ENCODE peak calls at places on chromosomes 4 and X, in eight cellular contexts. One of them, this sample, is unnamed.
A peak's percentile ranks its signal among the peaks of the same experiment; 100 is the strongest.

GRCh38 chrX:69568828-69569227 is 47.1 kb upstream of the EDA start:
- DNase-seq in fibroblast of the aortic adventitia: no peak
- DNase-seq in PC-3: no peak
- DNase-seq in GM23248: no peak
- DNase-seq in dorsolateral prefrontal cortex: no peak
- DNase-seq in Caco-2: no peak
- DNase-seq in K562: no peak
- DNase-seq in upper lobe of right lung: no peak
- DNase-seq in this sample: no peak

GRCh38 chr4:8729408-8730149 is 137.0 kb downstream of the CPZ start:
- DNase-seq in GM23248: no peak
- DNase-seq in Caco-2: no peak
- DNase-seq in dorsolateral prefrontal cortex: peak; percentile 16
- DNase-seq in fibroblast of the aortic adventitia: no peak
- DNase-seq in upper lobe of right lung: peak; percentile 49
- DNase-seq in K562: no peak
- DNase-seq in PC-3: no peak
- DNase-seq in this sample: peak; percentile 57

GRCh38 chr4:90958256-90958895 is 831.2 kb downstream of the CCSER1 start:
- DNase-seq in upper lobe of right lung: no peak
- DNase-seq in fibroblast of the aortic adventitia: no peak
- DNase-seq in PC-3: peak; percentile 86
- DNase-seq in K562: no peak
- DNase-seq in Caco-2: no peak
- DNase-seq in GM23248: no peak
- DNase-seq in dorsolateral prefrontal cortex: no peak
- DNase-seq in this sample: no peak

GRCh38 chrX:67692246-67692645 is 148.4 kb downstream of the AR start:
- DNase-seq in K562: no peak
- DNase-seq in GM23248: peak; percentile 56
- DNase-seq in fibroblast of the aortic adventitia: peak; percentile 76
- DNase-seq in upper lobe of right lung: no peak
- DNase-seq in Caco-2: no peak
- DNase-seq in PC-3: no peak
- DNase-seq in dorsolateral prefrontal cortex: no peak
- DNase-seq in this sample: no peak

GRCh38 chr4:81135501-81135900 is 79.5 kb downstream of the PRKG2 start:
- DNase-seq in Caco-2: no peak
- DNase-seq in PC-3: peak; percentile 43
- DNase-seq in upper lobe of right lung: no peak
- DNase-seq in K562: no peak
- DNase-seq in fibroblast of the aortic adventitia: peak; percentile 53
- DNase-seq in dorsolateral prefrontal cortex: no peak
- DNase-seq in GM23248: peak; percentile 66
- DNase-seq in this sample: no peak

GRCh38 chrX:110108381-110108796 is 105.5 kb downstream of the TMEM164 start:
- DNase-seq in K562: no peak
- DNase-seq in PC-3: no peak
- DNase-seq in dorsolateral prefrontal cortex: no peak
- DNase-seq in Caco-2: no peak
- DNase-seq in fibroblast of the aortic adventitia: peak; percentile 29
- DNase-seq in upper lobe of right lung: no peak
- DNase-seq in GM23248: no peak
- DNase-seq in this sample: no peak

GRCh38 chr4:13852411-13852810 is 224.9 kb upstream of the BOD1L1 start:
- DNase-seq in GM23248: no peak
- DNase-seq in K562: no peak
- DNase-seq in Caco-2: no peak
- DNase-seq in upper lobe of right lung: no peak
- DNase-seq in PC-3: no peak
- DNase-seq in fibroblast of the aortic adventitia: no peak
- DNase-seq in dorsolateral prefrontal cortex: no peak
- DNase-seq in this sample: no peak

GRCh38 chr4:52014903-52015302 is 5.3 kb downstream of the LRRC66 start:
- DNase-seq in dorsolateral prefrontal cortex: no peak
- DNase-seq in K562: no peak
- DNase-seq in fibroblast of the aortic adventitia: no peak
- DNase-seq in GM23248: no peak
- DNase-seq in Caco-2: no peak
- DNase-seq in upper lobe of right lung: no peak
- DNase-seq in PC-3: no peak
- DNase-seq in this sample: no peak

GRCh38 chr4:67006791-67007190 is 538.5 kb downstream of the CENPC start:
- DNase-seq in K562: no peak
- DNase-seq in dorsolateral prefrontal cortex: no peak
- DNase-seq in upper lobe of right lung: no peak
- DNase-seq in fibroblast of the aortic adventitia: no peak
- DNase-seq in Caco-2: no peak
- DNase-seq in PC-3: no peak
- DNase-seq in GM23248: no peak
- DNase-seq in this sample: no peak

GRCh38 chr4:2194556-2194955 is 47.4 kb downstream of the HAUS3 start:
- DNase-seq in Caco-2: no peak
- DNase-seq in PC-3: no peak
- DNase-seq in dorsolateral prefrontal cortex: no peak
- DNase-seq in GM23248: no peak
- DNase-seq in K562: no peak
- DNase-seq in upper lobe of right lung: no peak
- DNase-seq in fibroblast of the aortic adventitia: no peak
- DNase-seq in this sample: no peak

GRCh38 chr4:68463796-68464195 is 16.5 kb downstream of the TMPRSS11E start:
- DNase-seq in upper lobe of right lung: no peak
- DNase-seq in GM23248: peak; percentile 13
- DNase-seq in K562: no peak
- DNase-seq in PC-3: peak; percentile 98
- DNase-seq in dorsolateral prefrontal cortex: no peak
- DNase-seq in Caco-2: no peak
- DNase-seq in fibroblast of the aortic adventitia: peak; percentile 5
- DNase-seq in this sample: no peak

GRCh38 chr4:105657117-105657765 is 51.2 kb downstream of the INTS12 start:
- DNase-seq in Caco-2: no peak
- DNase-seq in fibroblast of the aortic adventitia: peak; percentile 4
- DNase-seq in PC-3: peak; percentile 54
- DNase-seq in dorsolateral prefrontal cortex: no peak
- DNase-seq in K562: no peak
- DNase-seq in GM23248: no peak
- DNase-seq in upper lobe of right lung: no peak
- DNase-seq in this sample: no peak

GRCh38 chrX:150763303-150763797 is 70.2 kb downstream of the MTMR1 start:
- DNase-seq in GM23248: no peak
- DNase-seq in PC-3: no peak
- DNase-seq in Caco-2: no peak
- DNase-seq in fibroblast of the aortic adventitia: no peak
- DNase-seq in dorsolateral prefrontal cortex: no peak
- DNase-seq in K562: no peak
- DNase-seq in upper lobe of right lung: no peak
- DNase-seq in this sample: no peak

GRCh38 chrX:107483976-107484726 is 34.7 kb downstream of the FRMPD3 start:
- DNase-seq in K562: peak; percentile 42
- DNase-seq in upper lobe of right lung: no peak
- DNase-seq in dorsolateral prefrontal cortex: no peak
- DNase-seq in fibroblast of the aortic adventitia: peak; percentile 39
- DNase-seq in Caco-2: no peak
- DNase-seq in PC-3: no peak
- DNase-seq in GM23248: no peak
- DNase-seq in this sample: no peak

GRCh38 chr4:181562399-181562798 is 680.8 kb upstream of the TENM3 start:
- DNase-seq in GM23248: no peak
- DNase-seq in fibroblast of the aortic adventitia: no peak
- DNase-seq in Caco-2: no peak
- DNase-seq in PC-3: no peak
- DNase-seq in K562: no peak
- DNase-seq in dorsolateral prefrontal cortex: no peak
- DNase-seq in upper lobe of right lung: no peak
- DNase-seq in this sample: no peak

GRCh38 chr4:53932784-53933183 is 131.6 kb downstream of the CHIC2 start:
- DNase-seq in dorsolateral prefrontal cortex: no peak
- DNase-seq in K562: no peak
- DNase-seq in Caco-2: no peak
- DNase-seq in upper lobe of right lung: no peak
- DNase-seq in fibroblast of the aortic adventitia: peak; percentile 100
- DNase-seq in PC-3: peak; percentile 56
- DNase-seq in GM23248: peak; percentile 72
- DNase-seq in this sample: no peak

GRCh38 chr4:104093247-104093646 is 373.5 kb upstream of the TACR3 start:
- DNase-seq in dorsolateral prefrontal cortex: no peak
- DNase-seq in Caco-2: no peak
- DNase-seq in upper lobe of right lung: no peak
- DNase-seq in PC-3: no peak
- DNase-seq in GM23248: no peak
- DNase-seq in fibroblast of the aortic adventitia: no peak
- DNase-seq in K562: no peak
- DNase-seq in this sample: no peak

GRCh38 chrX:74132265-74132664 is 171.7 kb upstream of the ZCCHC13 start:
- DNase-seq in fibroblast of the aortic adventitia: no peak
- DNase-seq in Caco-2: no peak
- DNase-seq in GM23248: no peak
- DNase-seq in dorsolateral prefrontal cortex: no peak
- DNase-seq in K562: no peak
- DNase-seq in PC-3: no peak
- DNase-seq in upper lobe of right lung: no peak
- DNase-seq in this sample: no peak

GRCh38 chrX:130111220-130111934 is 1.1 kb upstream of the ELF4 start:
- DNase-seq in Caco-2: no peak
- DNase-seq in K562: no peak
- DNase-seq in PC-3: no peak
- DNase-seq in upper lobe of right lung: peak; percentile 69
- DNase-seq in GM23248: peak; percentile 51
- DNase-seq in dorsolateral prefrontal cortex: no peak
- DNase-seq in fibroblast of the aortic adventitia: peak; percentile 30
- DNase-seq in this sample: no peak

GRCh38 chrX:130110379-130111219 is at the start of gene ELF4:
- DNase-seq in K562: peak; percentile 78
- DNase-seq in GM23248: peak; percentile 84
- DNase-seq in upper lobe of right lung: peak; percentile 84
- DNase-seq in PC-3: peak; percentile 68
- DNase-seq in dorsolateral prefrontal cortex: no peak
- DNase-seq in Caco-2: peak; percentile 65
- DNase-seq in fibroblast of the aortic adventitia: peak; percentile 57
- DNase-seq in this sample: no peak

GRCh38 chrX:130108647-130109428 is 1.5 kb downstream of the ELF4 start:
- DNase-seq in Caco-2: peak; percentile 58
- DNase-seq in PC-3: peak; percentile 44
- DNase-seq in dorsolateral prefrontal cortex: no peak
- DNase-seq in fibroblast of the aortic adventitia: peak; percentile 42
- DNase-seq in K562: peak; percentile 57
- DNase-seq in GM23248: peak; percentile 62
- DNase-seq in upper lobe of right lung: peak; percentile 70
- DNase-seq in this sample: no peak

GRCh38 chrX:130111935-130112221 is 1.6 kb upstream of the ELF4 start:
- DNase-seq in upper lobe of right lung: no peak
- DNase-seq in fibroblast of the aortic adventitia: no peak
- DNase-seq in GM23248: no peak
- DNase-seq in Caco-2: no peak
- DNase-seq in K562: peak; percentile 27
- DNase-seq in dorsolateral prefrontal cortex: no peak
- DNase-seq in PC-3: no peak
- DNase-seq in this sample: no peak

DNA sequence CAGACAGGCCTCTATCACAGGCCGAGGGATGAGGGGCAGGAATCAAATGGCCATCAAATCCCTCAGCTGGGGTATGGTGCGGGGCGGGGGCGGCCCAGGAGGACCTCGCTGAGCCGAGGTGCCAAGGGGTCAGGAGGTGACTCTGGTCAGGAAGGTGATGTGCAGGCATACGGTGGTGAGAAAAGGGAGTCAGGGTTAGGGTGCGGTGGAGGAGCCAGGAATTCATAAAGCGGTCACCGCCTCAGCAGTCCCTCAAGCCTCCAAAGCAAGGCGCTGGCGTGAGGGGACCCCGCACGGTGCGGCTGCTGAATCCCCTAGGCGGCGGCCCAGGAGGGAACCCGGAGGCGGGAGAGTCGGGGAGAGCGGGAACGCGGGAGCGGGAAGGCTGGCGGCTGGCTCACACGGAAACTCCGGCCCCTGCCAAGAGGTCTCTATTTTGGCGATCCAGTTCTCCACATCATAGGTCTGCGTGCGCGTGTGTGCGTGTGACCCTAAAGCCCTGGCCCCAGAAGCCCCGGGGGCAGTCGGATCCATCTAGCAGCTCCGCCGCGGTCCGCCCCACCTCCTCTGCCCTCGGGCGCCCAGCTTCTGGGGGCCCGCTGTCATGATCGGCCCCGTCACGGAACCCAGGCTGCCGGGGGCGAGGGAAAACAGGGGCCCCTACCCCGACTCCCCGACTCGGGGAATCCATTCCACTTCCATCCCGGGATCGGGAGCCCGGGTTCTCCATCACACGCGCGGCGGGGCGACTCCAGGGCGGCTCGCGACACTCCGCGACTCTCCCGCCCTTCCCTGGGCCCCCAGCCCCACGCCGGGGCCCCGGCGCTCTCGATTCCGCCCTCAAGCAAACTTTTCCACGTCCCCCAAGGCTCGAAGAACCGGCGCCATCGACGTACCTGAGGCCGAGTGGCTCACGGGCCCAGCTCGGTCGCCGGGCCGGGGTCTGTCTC is 593 bp downstream of the ELF4 start:
- DNase-seq in Caco-2: peak; percentile 24
- DNase-seq in upper lobe of right lung: no peak
- DNase-seq in dorsolateral prefrontal cortex: no peak
- DNase-seq in fibroblast of the aortic adventitia: peak; percentile 54
- DNase-seq in PC-3: peak; percentile 21
- DNase-seq in K562: peak; percentile 45
- DNase-seq in GM23248: peak; percentile 62
- DNase-seq in this sample: no peak
- H3K4me3 ChIP-seq in Caco-2: peak overlapping the region; percentile 70
- H3K4me3 ChIP-seq in upper lobe of right lung: peak overlapping the region; percentile 65
- H3K4me3 ChIP-seq in dorsolateral prefrontal cortex: peak overlapping the region; percentile 57
- H3K4me3 ChIP-seq in fibroblast of the aortic adventitia: peak overlapping the region; percentile 73
- H3K4me3 ChIP-seq in PC-3: peak overlapping the region; percentile 90
- H3K4me3 ChIP-seq in K562: peak overlapping the region; percentile 71
- H3K4me3 ChIP-seq in GM23248: peak overlapping the region; percentile 83
- H3K4me3 ChIP-seq in this sample: peak overlapping the region; percentile 86

GRCh38 chr4:171676555-171677215 is 136.5 kb upstream of the GALNTL6 start:
- DNase-seq in upper lobe of right lung: no peak
- DNase-seq in dorsolateral prefrontal cortex: no peak
- DNase-seq in Caco-2: no peak
- DNase-seq in K562: no peak
- DNase-seq in GM23248: no peak
- DNase-seq in PC-3: no peak
- DNase-seq in fibroblast of the aortic adventitia: no peak
- DNase-seq in this sample: no peak
- H3K4me3 ChIP-seq in upper lobe of right lung: no peak overlapping the region
- H3K4me3 ChIP-seq in dorsolateral prefrontal cortex: no peak overlapping the region
- H3K4me3 ChIP-seq in Caco-2: no peak overlapping the region
- H3K4me3 ChIP-seq in K562: no peak overlapping the region
- H3K4me3 ChIP-seq in GM23248: no peak overlapping the region
- H3K4me3 ChIP-seq in PC-3: no peak overlapping the region
- H3K4me3 ChIP-seq in fibroblast of the aortic adventitia: no peak overlapping the region
- H3K4me3 ChIP-seq in this sample: no peak overlapping the region

GRCh38 chrX:130885508-130885907 is 17.5 kb downstream of the ENOX2 start:
- DNase-seq in PC-3: peak; percentile 29
- DNase-seq in upper lobe of right lung: no peak
- DNase-seq in dorsolateral prefrontal cortex: no peak
- DNase-seq in K562: no peak
- DNase-seq in Caco-2: no peak
- DNase-seq in fibroblast of the aortic adventitia: no peak
- DNase-seq in GM23248: no peak
- DNase-seq in this sample: no peak
- H3K4me3 ChIP-seq in PC-3: no peak overlapping the region
- H3K4me3 ChIP-seq in upper lobe of right lung: no peak overlapping the region
- H3K4me3 ChIP-seq in dorsolateral prefrontal cortex: no peak overlapping the region
- H3K4me3 ChIP-seq in K562: no peak overlapping the region
- H3K4me3 ChIP-seq in Caco-2: no peak overlapping the region
- H3K4me3 ChIP-seq in fibroblast of the aortic adventitia: no peak overlapping the region
- H3K4me3 ChIP-seq in GM23248: no peak overlapping the region
- H3K4me3 ChIP-seq in this sample: peak overlapping the region; percentile 49

GRCh38 chr4:62133977-62134376 is 933.9 kb downstream of the ADGRL3 start:
- DNase-seq in K562: no peak
- DNase-seq in PC-3: no peak
- DNase-seq in GM23248: no peak
- DNase-seq in fibroblast of the aortic adventitia: no peak
- DNase-seq in upper lobe of right lung: no peak
- DNase-seq in dorsolateral prefrontal cortex: no peak
- DNase-seq in Caco-2: no peak
- DNase-seq in this sample: no peak
- H3K4me3 ChIP-seq in K562: no peak overlapping the region
- H3K4me3 ChIP-seq in PC-3: no peak overlapping the region
- H3K4me3 ChIP-seq in GM23248: no peak overlapping the region
- H3K4me3 ChIP-seq in fibroblast of the aortic adventitia: no peak overlapping the region
- H3K4me3 ChIP-seq in upper lobe of right lung: no peak overlapping the region
- H3K4me3 ChIP-seq in dorsolateral prefrontal cortex: no peak overlapping the region
- H3K4me3 ChIP-seq in Caco-2: no peak overlapping the region
- H3K4me3 ChIP-seq in this sample: no peak overlapping the region

This sample was measured in coronary artery.